ENCODE peak calls at places on chromosomes 1 and 21, in five cellular contexts. One of them, this sample, is unnamed.

GRCh38 chr1:20994176-20994575 is 182.5 kb downstream of the EIF4G3 start:
- DNase-seq in heart right ventricle: no peak
- DNase-seq in WTC11: no peak
- DNase-seq in glutamatergic neuron: no peak
- DNase-seq in neural crest cell: no peak
- DNase-seq in this sample: no peak

GRCh38 chr1:35808376-35809155 is 750 bp downstream of the AGO4 start:
- DNase-seq in WTC11: peak; percentile 38
- DNase-seq in neural crest cell: peak; percentile 22
- DNase-seq in glutamatergic neuron: peak; percentile 42
- DNase-seq in heart right ventricle: peak; percentile 38
- DNase-seq in this sample: peak; percentile 11

GRCh38 chr1:28602536-28603439 is 10.7 kb downstream of the RAB42 start:
- DNase-seq in WTC11: peak; percentile 57
- DNase-seq in heart right ventricle: no peak
- DNase-seq in neural crest cell: peak; percentile 64
- DNase-seq in glutamatergic neuron: peak; percentile 48
- DNase-seq in this sample: peak; percentile 41

GRCh38 chr1:48807599-48808260 is 31.0 kb upstream of the BEND5 start:
- DNase-seq in WTC11: no peak
- DNase-seq in neural crest cell: no peak
- DNase-seq in glutamatergic neuron: no peak
- DNase-seq in heart right ventricle: no peak
- DNase-seq in this sample: no peak

GRCh38 chr1:1115136-1115829 is 606 bp downstream of the C1orf159 start:
- DNase-seq in WTC11: no peak
- DNase-seq in neural crest cell: no peak
- DNase-seq in glutamatergic neuron: no peak
- DNase-seq in heart right ventricle: peak; percentile 43
- DNase-seq in this sample: no peak

GRCh38 chr1:67747667-67748066 is 62.7 kb downstream of the GADD45A start:
- DNase-seq in neural crest cell: no peak
- DNase-seq in glutamatergic neuron: no peak
- DNase-seq in WTC11: no peak
- DNase-seq in heart right ventricle: no peak
- DNase-seq in this sample: no peak

GRCh38 chr1:170705981-170706380 is 42.0 kb downstream of the PRRX1 start:
- DNase-seq in heart right ventricle: no peak
- DNase-seq in glutamatergic neuron: no peak
- DNase-seq in neural crest cell: no peak
- DNase-seq in WTC11: no peak
- DNase-seq in this sample: no peak

GRCh38 chr21:43975469-43976098 is 36.5 kb upstream of the TRAPPC10 start:
- DNase-seq in heart right ventricle: peak; percentile 80
- DNase-seq in glutamatergic neuron: peak; percentile 84
- DNase-seq in WTC11: peak; percentile 87
- DNase-seq in neural crest cell: peak; percentile 75
- DNase-seq in this sample: peak; percentile 77

GRCh38 chr1:181179980-181180964 is 91.8 kb downstream of the IER5 start:
- DNase-seq in glutamatergic neuron: peak; percentile 50
- DNase-seq in neural crest cell: peak; percentile 15
- DNase-seq in WTC11: peak; percentile 61
- DNase-seq in heart right ventricle: peak; percentile 58
- DNase-seq in this sample: no peak

GRCh38 chr21:39612233-39613028 is at the start of gene B3GALT5:
- DNase-seq in neural crest cell: peak; percentile 65
- DNase-seq in WTC11: peak; percentile 88
- DNase-seq in glutamatergic neuron: peak; percentile 71
- DNase-seq in heart right ventricle: no peak
- DNase-seq in this sample: peak; percentile 37

GRCh38 chr1:200410566-200410878 is 686 bp upstream of the ZNF281 start:
- DNase-seq in WTC11: no peak
- DNase-seq in neural crest cell: no peak
- DNase-seq in heart right ventricle: no peak
- DNase-seq in glutamatergic neuron: no peak
- DNase-seq in this sample: no peak

GRCh38 chr1:64875101-64875500 is 91.2 kb downstream of the JAK1 start:
- DNase-seq in glutamatergic neuron: peak; percentile 55
- DNase-seq in heart right ventricle: no peak
- DNase-seq in WTC11: no peak
- DNase-seq in neural crest cell: no peak
- DNase-seq in this sample: no peak

GRCh38 chr1:63663873-63664272 is 70.7 kb downstream of the PGM1 start:
- DNase-seq in glutamatergic neuron: no peak
- DNase-seq in neural crest cell: no peak
- DNase-seq in WTC11: no peak
- DNase-seq in heart right ventricle: no peak
- DNase-seq in this sample: no peak

GRCh38 chr1:110961902-110962301 is 1.8 kb downstream of the LRIF1 start:
- DNase-seq in WTC11: no peak
- DNase-seq in glutamatergic neuron: no peak
- DNase-seq in heart right ventricle: no peak
- DNase-seq in neural crest cell: no peak
- DNase-seq in this sample: no peak

GRCh38 chr1:188170935-188171334 is 1342.2 kb downstream of the PLA2G4A start:
- DNase-seq in neural crest cell: no peak
- DNase-seq in WTC11: no peak
- DNase-seq in glutamatergic neuron: no peak
- DNase-seq in heart right ventricle: no peak
- DNase-seq in this sample: no peak

GRCh38 chr1:59057211-59057694 is 239.6 kb upstream of the FGGY start:
- DNase-seq in WTC11: peak; percentile 40
- DNase-seq in heart right ventricle: peak; percentile 80
- DNase-seq in neural crest cell: no peak
- DNase-seq in glutamatergic neuron: peak; percentile 27
- DNase-seq in this sample: no peak

GRCh38 chr1:164092603-164093353 is 466.2 kb upstream of the PBX1 start:
- DNase-seq in WTC11: peak; percentile 29
- DNase-seq in neural crest cell: no peak
- DNase-seq in heart right ventricle: no peak
- DNase-seq in glutamatergic neuron: no peak
- DNase-seq in this sample: no peak

GRCh38 chr21:31509108-31510017 is 150.1 kb upstream of the SOD1 start:
- DNase-seq in heart right ventricle: no peak
- DNase-seq in neural crest cell: peak; percentile 12
- DNase-seq in glutamatergic neuron: no peak
- DNase-seq in WTC11: peak; percentile 82
- DNase-seq in this sample: no peak

GRCh38 chr1:97332716-97333115 is 588.1 kb downstream of the DPYD start:
- DNase-seq in WTC11: no peak
- DNase-seq in neural crest cell: no peak
- DNase-seq in heart right ventricle: no peak
- DNase-seq in glutamatergic neuron: no peak
- DNase-seq in this sample: no peak

GRCh38 chr1:18373882-18374493 is 106.7 kb upstream of the KLHDC7A start:
- DNase-seq in neural crest cell: peak; percentile 43
- DNase-seq in heart right ventricle: no peak
- DNase-seq in glutamatergic neuron: peak; percentile 79
- DNase-seq in WTC11: peak; percentile 93
- DNase-seq in this sample: peak; percentile 30

GRCh38 chr1:28301368-28302174 is 27.3 kb upstream of the MED18 start:
- DNase-seq in heart right ventricle: no peak
- DNase-seq in neural crest cell: no peak
- DNase-seq in WTC11: no peak
- DNase-seq in glutamatergic neuron: no peak
- DNase-seq in this sample: no peak

GRCh38 chr1:205313681-205314308 is 7.8 kb downstream of the NUAK2 start:
- DNase-seq in neural crest cell: peak; percentile 70
- DNase-seq in heart right ventricle: peak; percentile 49
- DNase-seq in WTC11: peak; percentile 82
- DNase-seq in glutamatergic neuron: peak; percentile 51
- DNase-seq in this sample: peak; percentile 28

GRCh38 chr1:76238094-76238551 is 163.6 kb downstream of the ST6GALNAC3 start:
- DNase-seq in neural crest cell: no peak
- DNase-seq in glutamatergic neuron: no peak
- DNase-seq in WTC11: no peak
- DNase-seq in heart right ventricle: no peak
- DNase-seq in this sample: no peak

GRCh38 chr1:69510026-69510425 is 57.7 kb upstream of the LRRC7 start:
- DNase-seq in WTC11: no peak
- DNase-seq in neural crest cell: no peak
- DNase-seq in glutamatergic neuron: no peak
- DNase-seq in heart right ventricle: no peak
- DNase-seq in this sample: no peak

GRCh38 chr1:1470626-1471388 is 758 bp upstream of the ATAD3B start:
- DNase-seq in WTC11: no peak
- DNase-seq in glutamatergic neuron: no peak
- DNase-seq in heart right ventricle: no peak
- DNase-seq in neural crest cell: no peak
- DNase-seq in this sample: no peak

GRCh38 chr21:22235866-22236590 is 1237.8 kb downstream of the NCAM2 start:
- DNase-seq in heart right ventricle: no peak
- DNase-seq in glutamatergic neuron: no peak
- DNase-seq in WTC11: no peak
- DNase-seq in neural crest cell: no peak
- DNase-seq in this sample: no peak

GRCh38 chr1:210754931-210755670 is 378.8 kb downstream of the KCNH1 start:
- DNase-seq in WTC11: no peak
- DNase-seq in glutamatergic neuron: no peak
- DNase-seq in neural crest cell: no peak
- DNase-seq in heart right ventricle: no peak
- DNase-seq in this sample: no peak

GRCh38 chr1:156886583-156887302 is 6.8 kb upstream of the PEAR1 start:
- DNase-seq in glutamatergic neuron: no peak
- DNase-seq in neural crest cell: no peak
- DNase-seq in WTC11: no peak
- DNase-seq in heart right ventricle: no peak
- DNase-seq in this sample: no peak

GRCh38 chr1:112247971-112248370 is 148.0 kb upstream of the CTTNBP2NL start:
- DNase-seq in neural crest cell: no peak
- DNase-seq in WTC11: no peak
- DNase-seq in heart right ventricle: peak; percentile 52
- DNase-seq in glutamatergic neuron: no peak
- DNase-seq in this sample: no peak

GRCh38 chr1:185821612-185822385 is 87.6 kb downstream of the HMCN1 start:
- DNase-seq in heart right ventricle: no peak
- DNase-seq in WTC11: no peak
- DNase-seq in glutamatergic neuron: no peak
- DNase-seq in neural crest cell: no peak
- DNase-seq in this sample: no peak

GRCh38 chr21:25329227-25329626 is 278.1 kb downstream of the MRPL39 start:
- DNase-seq in heart right ventricle: no peak
- DNase-seq in glutamatergic neuron: no peak
- DNase-seq in neural crest cell: no peak
- DNase-seq in WTC11: no peak
- DNase-seq in this sample: no peak

GRCh38 chr1:156076609-156077429 is 5.4 kb downstream of the MEX3A start:
- DNase-seq in neural crest cell: peak; percentile 36
- DNase-seq in glutamatergic neuron: peak; percentile 38
- DNase-seq in heart right ventricle: peak; percentile 70
- DNase-seq in WTC11: peak; percentile 65
- DNase-seq in this sample: no peak

GRCh38 chr1:224183591-224184312 is 712 bp downstream of the DEGS1 start:
- DNase-seq in heart right ventricle: peak; percentile 66
- DNase-seq in WTC11: peak; percentile 51
- DNase-seq in glutamatergic neuron: peak; percentile 69
- DNase-seq in neural crest cell: peak; percentile 51
- DNase-seq in this sample: peak; percentile 39

GRCh38 chr1:248881261-248881660 is 22.4 kb upstream of the ZNF692 start:
- DNase-seq in glutamatergic neuron: no peak
- DNase-seq in neural crest cell: no peak
- DNase-seq in heart right ventricle: no peak
- DNase-seq in WTC11: no peak
- DNase-seq in this sample: no peak

GRCh38 chr1:248886237-248886895 is 19.7 kb upstream of the PGBD2 start:
- DNase-seq in glutamatergic neuron: no peak
- DNase-seq in heart right ventricle: no peak
- DNase-seq in WTC11: no peak
- DNase-seq in neural crest cell: no peak
- DNase-seq in this sample: no peak

GRCh38 chr1:248884632-248885295 is 21.3 kb upstream of the PGBD2 start:
- DNase-seq in neural crest cell: no peak
- DNase-seq in WTC11: no peak
- DNase-seq in heart right ventricle: no peak
- DNase-seq in glutamatergic neuron: no peak
- DNase-seq in this sample: no peak
- TF ChIP-seq CTCF in neural crest cell: peak; percentile 26
- TF ChIP-seq CTCF in WTC11: no peak
- TF ChIP-seq CTCF in heart right ventricle: no peak
- TF ChIP-seq CTCF in glutamatergic neuron: no peak
- TF ChIP-seq CTCF in this sample: peak; percentile 13

GRCh38 chr1:89381617-89382016 is 17.8 kb downstream of the GBP6 start:
- DNase-seq in heart right ventricle: no peak
- DNase-seq in WTC11: no peak
- DNase-seq in glutamatergic neuron: peak; percentile 38
- DNase-seq in neural crest cell: no peak
- DNase-seq in this sample: no peak

GRCh38 chr1:89378001-89378400 is 14.1 kb downstream of the GBP6 start:
- DNase-seq in WTC11: no peak
- DNase-seq in heart right ventricle: no peak
- DNase-seq in glutamatergic neuron: no peak
- DNase-seq in neural crest cell: no peak
- DNase-seq in this sample: no peak

GRCh38 chr1:89383185-89383584 is 19.3 kb downstream of the GBP6 start:
- DNase-seq in WTC11: no peak
- DNase-seq in glutamatergic neuron: no peak
- DNase-seq in heart right ventricle: no peak
- DNase-seq in neural crest cell: no peak
- DNase-seq in this sample: no peak

GRCh38 chr1:89382479-89382878 is 18.6 kb downstream of the GBP6 start:
- DNase-seq in glutamatergic neuron: no peak
- DNase-seq in WTC11: no peak
- DNase-seq in neural crest cell: no peak
- DNase-seq in heart right ventricle: no peak
- DNase-seq in this sample: no peak
- TF ChIP-seq CTCF in glutamatergic neuron: no peak
- TF ChIP-seq CTCF in WTC11: no peak
- TF ChIP-seq CTCF in neural crest cell: no peak
- TF ChIP-seq CTCF in heart right ventricle: no peak
- TF ChIP-seq CTCF in this sample: no peak

GRCh38 chr1:11318982-11319381 is 46.0 kb downstream of the UBIAD1 start:
- DNase-seq in WTC11: no peak
- DNase-seq in glutamatergic neuron: no peak
- DNase-seq in heart right ventricle: no peak
- DNase-seq in neural crest cell: no peak
- DNase-seq in this sample: no peak
- TF ChIP-seq CTCF in WTC11: no peak
- TF ChIP-seq CTCF in glutamatergic neuron: no peak
- TF ChIP-seq CTCF in heart right ventricle: no peak
- TF ChIP-seq CTCF in neural crest cell: no peak
- TF ChIP-seq CTCF in this sample: no peak

GRCh38 chr1:178057131-178057765 is 36.7 kb upstream of the RASAL2 start:
- DNase-seq in WTC11: no peak
- DNase-seq in heart right ventricle: no peak
- DNase-seq in glutamatergic neuron: no peak
- DNase-seq in neural crest cell: no peak
- DNase-seq in this sample: no peak

GRCh38 chr1:178057863-178058576 is 35.9 kb upstream of the RASAL2 start:
- DNase-seq in WTC11: no peak
- DNase-seq in heart right ventricle: peak; percentile 72
- DNase-seq in neural crest cell: no peak
- DNase-seq in glutamatergic neuron: no peak
- DNase-seq in this sample: no peak

GRCh38 chr1:178064191-178064821 is 29.6 kb upstream of the RASAL2 start:
- DNase-seq in heart right ventricle: no peak
- DNase-seq in glutamatergic neuron: no peak
- DNase-seq in WTC11: no peak
- DNase-seq in neural crest cell: no peak
- DNase-seq in this sample: no peak

GRCh38 chr1:178061632-178062031 is 32.3 kb upstream of the RASAL2 start:
- DNase-seq in glutamatergic neuron: no peak
- DNase-seq in neural crest cell: no peak
- DNase-seq in heart right ventricle: no peak
- DNase-seq in WTC11: no peak
- DNase-seq in this sample: no peak

GRCh38 chr1:178060789-178061556 is 32.9 kb upstream of the RASAL2 start:
- DNase-seq in glutamatergic neuron: no peak
- DNase-seq in neural crest cell: no peak
- DNase-seq in heart right ventricle: no peak
- DNase-seq in WTC11: peak; percentile 25
- DNase-seq in this sample: no peak
- TF ChIP-seq CTCF in glutamatergic neuron: no peak
- TF ChIP-seq CTCF in neural crest cell: no peak
- TF ChIP-seq CTCF in heart right ventricle: no peak
- TF ChIP-seq CTCF in WTC11: no peak
- TF ChIP-seq CTCF in this sample: no peak